ENCODE peak calls at places on chromosomes 7 and 10, in seven cellular contexts. W is T-helper 17 cell; D is left lung; B is naive thymus-derived CD4-positive, alpha-beta T cell; M is right lobe of liver; N is aorta; Q is pancreas. P is an unnamed sample.

GRCh38 chr10:72080042-72081035 is 8.0 kb downstream of the SPOCK2 start:
- ATAC-seq in W (no peak), D (peak; percentile 65), B (no peak), M (no peak), N (no peak), Q (no peak), P (no peak)

GRCh38 chr7:151694828-151695580 is 175.3 kb upstream of the RHEB start:
- ATAC-seq in W (no peak), D (peak; percentile 45), B (no peak), M (peak; percentile 74), N (peak; percentile 70), Q (peak; percentile 36), P (peak; percentile 68)

GRCh38 chr7:95636140-95636539 is 39.8 kb upstream of the PDK4 start:
- ATAC-seq in W (no peak), D (peak; percentile 49), B (no peak), M (no peak), N (no peak), Q (no peak), P (no peak)

GRCh38 chr7:149317986-149318672 is 56.1 kb downstream of the ZNF783 start:
- ATAC-seq in W (no peak), D (no peak), B (no peak), M (no peak), N (no peak), Q (no peak), P (no peak)

GRCh38 chr7:111758332-111758731 is 196.0 kb upstream of the IMMP2L start:
- ATAC-seq in W (no peak), D (no peak), B (no peak), M (no peak), N (no peak), Q (no peak), P (no peak)

GRCh38 chr7:17523813-17524741 is 225.6 kb downstream of the AHR start:
- ATAC-seq in W (peak; percentile 27), D (peak; percentile 91), B (no peak), M (peak; percentile 90), N (peak; percentile 12), Q (peak; percentile 80), P (peak; percentile 77)

GRCh38 chr7:56028942-56029630 is 22.2 kb downstream of the PSPH start:
- ATAC-seq in W (no peak), D (no peak), B (no peak), M (peak; percentile 70), N (no peak), Q (no peak), P (no peak)

GRCh38 chr7:154973381-154973780 is 29.5 kb downstream of the PAXIP1 start:
- ATAC-seq in W (no peak), D (no peak), B (no peak), M (peak; percentile 75), N (no peak), Q (no peak), P (no peak)

GRCh38 chr7:43649755-43650274 is 66.9 kb downstream of the STK17A start:
- ATAC-seq in W (peak; percentile 72), D (no peak), B (peak; percentile 74), M (peak; percentile 47), N (no peak), Q (no peak), P (no peak)

GRCh38 chr10:12184165-12184564 is 11.5 kb downstream of the NUDT5 start:
- ATAC-seq in W (no peak), D (no peak), B (no peak), M (peak; percentile 74), N (no peak), Q (no peak), P (no peak)

GRCh38 chr7:50696810-50697582 is 85.7 kb downstream of the GRB10 start:
- ATAC-seq in W (peak; percentile 41), D (peak; percentile 37), B (peak; percentile 63), M (peak; percentile 78), N (no peak), Q (no peak), P (no peak)

GRCh38 chr7:131517218-131517923 is 39.1 kb downstream of the PODXL start:
- ATAC-seq in W (no peak), D (no peak), B (no peak), M (no peak), N (no peak), Q (no peak), P (no peak)

GRCh38 chr7:157397751-157398691 is 61.2 kb downstream of the DNAJB6 start:
- ATAC-seq in W (peak; percentile 32), D (peak; percentile 85), B (peak; percentile 50), M (peak; percentile 70), N (peak; percentile 58), Q (peak; percentile 28), P (peak; percentile 45)

GRCh38 chr7:94297397-94297838 is 97.3 kb upstream of the COL1A2 start:
- ATAC-seq in W (no peak), D (peak; percentile 32), B (no peak), M (no peak), N (peak; percentile 78), Q (no peak), P (peak; percentile 86)

GRCh38 chr7:115941703-115942268 is 88.8 kb downstream of the TFEC start:
- ATAC-seq in W (no peak), D (no peak), B (no peak), M (no peak), N (no peak), Q (no peak), P (no peak)

GRCh38 chr7:124284937-124285336 is 252.1 kb upstream of the TMEM229A start:
- ATAC-seq in W (no peak), D (no peak), B (no peak), M (no peak), N (no peak), Q (no peak), P (no peak)

GRCh38 chr7:77674878-77675277 is 21.4 kb upstream of the RSBN1L start:
- ATAC-seq in W (no peak), D (peak; percentile 90), B (no peak), M (peak; percentile 27), N (no peak), Q (peak; percentile 75), P (no peak)

GRCh38 chr10:17226891-17227303 is 1.1 kb upstream of the VIM start:
- ATAC-seq in W (no peak), D (no peak), B (no peak), M (no peak), N (no peak), Q (no peak), P (no peak)

GRCh38 chr7:2808891-2809660 is 35.0 kb downstream of the GNA12 start:
- ATAC-seq in W (peak; percentile 25), D (peak; percentile 37), B (peak; percentile 72), M (no peak), N (no peak), Q (no peak), P (no peak)

GRCh38 chr10:114458955-114459354 is 54.7 kb upstream of the AFAP1L2 start:
- ATAC-seq in W (no peak), D (peak; percentile 76), B (peak; percentile 58), M (peak; percentile 56), N (no peak), Q (peak; percentile 84), P (peak; percentile 36)

GRCh38 chr7:522071-522937 is 2.7 kb upstream of the PDGFA start:
- ATAC-seq in W (peak; percentile 51), D (peak; percentile 53), B (peak; percentile 47), M (peak; percentile 47), N (peak; percentile 24), Q (peak; percentile 47), P (no peak)

DNA sequence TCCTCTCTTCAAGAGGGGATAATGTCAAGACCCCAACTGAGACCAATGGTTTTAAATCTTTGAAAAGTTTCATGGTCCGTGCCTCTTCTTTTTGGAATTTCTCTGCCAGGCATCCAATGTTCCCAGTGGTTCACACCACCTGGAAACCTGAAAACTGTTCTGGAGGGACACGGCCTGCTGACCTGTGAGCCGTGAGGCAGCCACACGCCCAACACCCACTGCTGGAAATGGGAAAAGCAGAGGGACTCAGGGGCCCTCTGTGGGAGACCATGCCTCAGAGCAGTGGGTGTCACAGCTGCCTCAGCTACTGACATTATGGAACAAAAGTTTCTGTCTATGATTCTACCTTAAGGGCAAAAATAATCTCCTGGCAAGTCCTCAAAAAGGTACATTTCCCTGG is 70.4 kb upstream of the VIPR2 start:
- ATAC-seq in W (no peak), D (no peak), B (no peak), M (no peak), N (no peak), Q (no peak), P (no peak)
- H3K9me3 ChIP-seq in W (no peaks in the 10 kb centered on the region), D (no peaks in the 10 kb centered on the region), B (no peaks in the 10 kb centered on the region), M (no peaks in the 10 kb centered on the region), N (no peaks in the 10 kb centered on the region), Q (no peaks in the 10 kb centered on the region), P (no peaks in the 10 kb centered on the region)

GRCh38 chr7:65404020-65404419 is 30.4 kb downstream of the ZNF92 start:
- ATAC-seq in W (no peak), D (no peak), B (no peak), M (no peak), N (no peak), Q (no peak), P (no peak)
- H3K9me3 ChIP-seq in W (peaks cover 4% of the 10 kb centered on the region), D (peaks cover 9% of the 10 kb centered on the region), B (no peaks in the 10 kb centered on the region), M (no peaks in the 10 kb centered on the region), N (peaks cover 15% of the 10 kb centered on the region), Q (no peaks in the 10 kb centered on the region), P (no peaks in the 10 kb centered on the region)

GRCh38 chr7:158567153-158567603 is 20.4 kb downstream of the PTPRN2 start:
- ATAC-seq in W (no peak), D (no peak), B (no peak), M (no peak), N (no peak), Q (peak; percentile 81), P (no peak)

GRCh38 chr7:158561659-158562058 is 26.0 kb downstream of the PTPRN2 start:
- ATAC-seq in W (no peak), D (no peak), B (no peak), M (no peak), N (no peak), Q (no peak), P (no peak)

GRCh38 chr7:158564648-158565005 is 23.0 kb downstream of the PTPRN2 start:
- ATAC-seq in W (no peak), D (no peak), B (no peak), M (no peak), N (no peak), Q (no peak), P (no peak)

GRCh38 chr7:158563051-158563450 is 24.6 kb downstream of the PTPRN2 start:
- ATAC-seq in W (no peak), D (no peak), B (no peak), M (no peak), N (no peak), Q (no peak), P (no peak)

DNA sequence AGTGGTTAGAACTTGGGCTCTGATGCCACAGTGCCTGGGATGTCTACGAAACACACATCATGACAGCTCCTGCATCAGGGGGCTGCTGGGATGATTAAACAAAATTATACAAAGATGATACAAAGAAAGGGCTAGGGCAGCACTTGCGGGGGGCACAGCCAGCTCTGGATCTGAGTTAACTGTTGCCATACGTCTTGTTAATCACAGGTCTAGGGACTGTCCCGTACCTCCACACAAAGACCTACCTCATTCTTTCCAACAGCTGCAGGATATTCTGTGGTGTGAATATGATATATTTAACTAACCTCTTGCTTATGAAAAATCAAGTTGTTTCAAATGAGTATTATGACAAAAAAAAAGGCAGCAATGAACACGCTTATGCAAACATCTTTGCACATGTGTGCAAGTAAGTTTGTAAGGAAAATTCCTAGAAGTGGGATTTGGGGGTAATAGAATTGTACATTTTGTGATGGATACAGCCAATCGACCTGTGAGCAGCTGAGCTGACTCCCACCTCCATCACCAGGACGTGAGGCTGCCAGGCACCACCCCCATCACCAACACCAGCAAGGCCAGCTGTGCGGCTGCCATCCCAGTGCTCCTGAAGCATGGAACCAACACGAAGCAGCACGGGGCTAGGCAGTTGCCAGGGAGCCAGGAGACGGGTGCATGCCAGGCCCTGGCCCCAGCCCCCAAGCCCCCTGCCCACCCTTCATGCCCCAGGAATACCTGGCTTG is 23.5 kb downstream of the PTPRN2 start:
- ATAC-seq in W (no peak), D (no peak), B (no peak), M (no peak), N (no peak), Q (no peak), P (no peak)
- H3K9me3 ChIP-seq in W (no peaks in the 10 kb centered on the region), D (no peaks in the 10 kb centered on the region), B (no peaks in the 10 kb centered on the region), M (no peaks in the 10 kb centered on the region), N (peaks cover 1% of the 10 kb centered on the region), Q (no peaks in the 10 kb centered on the region), P (no peaks in the 10 kb centered on the region)

GRCh38 chr10:43482319-43483078 is 45.6 kb downstream of the ZNF487 start:
- ATAC-seq in W (no peak), D (no peak), B (no peak), M (no peak), N (no peak), Q (no peak), P (no peak)
- H3K9me3 ChIP-seq in W (peaks cover 14% of the 10 kb centered on the region), D (no peaks in the 10 kb centered on the region), B (no peaks in the 10 kb centered on the region), M (no peaks in the 10 kb centered on the region), N (peaks cover 8% of the 10 kb centered on the region), Q (no peaks in the 10 kb centered on the region), P (no peaks in the 10 kb centered on the region)

P was measured in gastroesophageal sphincter.